ENCODE peak calls at places on chromosomes 11 and 22, in seven cellular contexts. N is uterus, Y is IMR-90, F is esophagus muscularis mucosa, G is lower leg skin, A is Peyer's patch, W is heart left ventricle. V is an unnamed sample.

GRCh38 chr22:37638351-37639069 is 959 bp upstream of the SH3BP1 start:
- DNase-seq in N (no peak), Y (no peak), F (no peak), G (no peak), A (peak), W (no peak), V (no peak)

GRCh38 chr22:45503816-45504702 is 1.4 kb downstream of the FBLN1 start:
- DNase-seq in N (no peak), Y (peak), F (no peak), G (peak), A (no peak), W (no peak), V (no peak)

GRCh38 chr11:131195801-131196517 is 174.5 kb upstream of the NTM start:
- DNase-seq in N (peak), Y (peak), F (no peak), G (peak), A (no peak), W (peak), V (peak)

GRCh38 chr11:47187723-47188122 is 1.5 kb upstream of the PACSIN3 start:
- DNase-seq in N (no peak), Y (no peak), F (no peak), G (no peak), A (no peak), W (no peak), V (no peak)

GRCh38 chr22:19232620-19233019 is 54.1 kb upstream of the SLC25A1 start:
- DNase-seq in N (no peak), Y (no peak), F (no peak), G (no peak), A (no peak), W (no peak), V (no peak)

GRCh38 chr11:57410287-57410686 is 16.6 kb downstream of the SLC43A3 start:
- DNase-seq in N (no peak), Y (peak), F (no peak), G (no peak), A (no peak), W (no peak), V (no peak)

GRCh38 chr11:91299980-91300379 is 924.6 kb upstream of the FAT3 start:
- DNase-seq in N (no peak), Y (peak), F (no peak), G (no peak), A (no peak), W (no peak), V (no peak)

GRCh38 chr11:12822623-12823022 is 148.4 kb downstream of the TEAD1 start:
- DNase-seq in N (no peak), Y (no peak), F (no peak), G (no peak), A (no peak), W (no peak), V (no peak)

GRCh38 chr11:126343051-126343450 is 12.4 kb upstream of the ST3GAL4 start:
- DNase-seq in N (no peak), Y (no peak), F (no peak), G (no peak), A (no peak), W (peak), V (no peak)

GRCh38 chr11:86119062-86119461 is 50.2 kb upstream of the PICALM start:
- DNase-seq in N (no peak), Y (no peak), F (no peak), G (no peak), A (no peak), W (no peak), V (no peak)

GRCh38 chr11:86120807-86121206 is 51.9 kb upstream of the PICALM start:
- DNase-seq in N (no peak), Y (no peak), F (no peak), G (no peak), A (no peak), W (no peak), V (no peak)

GRCh38 chr11:86126862-86127261 is 58.0 kb upstream of the PICALM start:
- DNase-seq in N (no peak), Y (no peak), F (no peak), G (no peak), A (no peak), W (no peak), V (no peak)

GRCh38 chr11:86124251-86125233 is 55.7 kb upstream of the PICALM start:
- DNase-seq in N (no peak), Y (no peak), F (no peak), G (no peak), A (no peak), W (no peak), V (no peak)

GRCh38 chr11:86122773-86123172 is 53.9 kb upstream of the PICALM start:
- DNase-seq in N (no peak), Y (no peak), F (no peak), G (no peak), A (no peak), W (no peak), V (no peak)
- TF ChIP-seq POLR2A in N (no peak), Y (no peak), F (no peak), G (no peak), A (no peak), W (no peak), V (no peak)

GRCh38 chr22:30626413-30626812 is 9.2 kb upstream of the SLC35E4 start:
- DNase-seq in N (no peak), Y (no peak), F (no peak), G (no peak), A (no peak), W (no peak), V (no peak)
- TF ChIP-seq CTCF in N (no peak), Y (no peak), F (no peak), G (no peak), A (no peak), W (no peak), V (no peak)

DNA sequence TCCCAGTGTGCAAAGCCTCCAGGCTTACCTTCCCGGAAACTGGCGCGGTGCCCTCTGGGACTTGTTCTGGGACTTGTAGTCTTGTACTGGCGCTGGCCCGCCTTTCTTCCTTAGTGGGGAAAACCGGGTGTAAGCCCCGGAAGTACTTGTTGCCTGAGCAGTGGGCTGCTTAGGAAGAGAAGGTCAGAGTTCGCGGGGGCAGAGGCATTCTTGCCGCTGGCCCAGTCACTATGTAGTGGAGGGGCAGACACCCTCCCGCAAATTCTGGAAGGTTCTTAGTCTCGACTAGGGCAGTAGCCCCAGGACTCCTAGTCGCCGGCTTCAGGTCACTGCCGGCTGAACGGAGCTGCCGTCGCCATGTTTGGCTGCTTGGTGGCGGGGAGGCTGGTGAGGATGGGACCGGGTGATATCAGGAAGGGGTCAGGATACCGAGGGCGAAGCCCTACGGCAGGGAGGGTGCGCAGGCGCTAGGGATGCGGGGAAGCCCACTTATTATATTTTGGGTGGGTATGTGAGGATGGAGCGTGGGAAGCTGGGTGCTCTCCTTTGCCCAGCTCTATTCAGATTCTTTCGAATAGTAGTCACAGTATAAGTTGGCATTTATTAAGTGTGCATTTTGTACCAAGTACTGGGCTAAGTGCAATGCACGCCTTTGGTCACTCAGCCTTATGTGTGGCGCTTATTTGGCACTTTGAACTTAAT is at the start of gene HIKESHI:
- DNase-seq in N (peak), Y (peak), F (peak), G (peak), A (peak), W (peak), V (peak)
- TF ChIP-seq POLR2A in N (peak), Y (no peak), F (no peak), G (no peak), A (peak), W (no peak), V (no peak)

GRCh38 chr11:72585762-72586590 is 88.2 kb downstream of the PDE2A start:
- DNase-seq in N (peak), Y (peak), F (no peak), G (peak), A (peak), W (peak), V (peak)
- TF ChIP-seq CTCF in N (peak), Y (peak), F (peak), G (peak), A (peak), W (peak), V (peak)

GRCh38 chr22:38757464-38757757 is 1.6 kb upstream of the SUN2 start:
- DNase-seq in N (no peak), Y (no peak), F (no peak), G (no peak), A (no peak), W (no peak), V (no peak)
- TF ChIP-seq POLR2A in N (no peak), Y (no peak), F (no peak), G (no peak), A (no peak), W (no peak), V (no peak)

GRCh38 chr11:77067776-77068460 is 1.1 kb downstream of the CAPN5 start:
- DNase-seq in N (no peak), Y (no peak), F (no peak), G (no peak), A (no peak), W (peak), V (no peak)

GRCh38 chr11:77065878-77066228 is 918 bp upstream of the CAPN5 start:
- DNase-seq in N (peak), Y (peak), F (no peak), G (peak), A (peak), W (peak), V (peak)

GRCh38 chr11:77068461-77069335 is 1.9 kb downstream of the CAPN5 start:
- DNase-seq in N (no peak), Y (no peak), F (no peak), G (no peak), A (no peak), W (peak), V (no peak)

GRCh38 chr11:77064648-77065217 is 2.0 kb upstream of the CAPN5 start:
- DNase-seq in N (no peak), Y (no peak), F (no peak), G (no peak), A (no peak), W (no peak), V (no peak)

GRCh38 chr11:77066229-77067023 is at the start of gene CAPN5:
- DNase-seq in N (peak), Y (peak), F (peak), G (peak), A (peak), W (peak), V (peak)
- TF ChIP-seq CTCF in N (peak), Y (peak), F (peak), G (no peak), A (no peak), W (peak), V (peak)

DNA sequence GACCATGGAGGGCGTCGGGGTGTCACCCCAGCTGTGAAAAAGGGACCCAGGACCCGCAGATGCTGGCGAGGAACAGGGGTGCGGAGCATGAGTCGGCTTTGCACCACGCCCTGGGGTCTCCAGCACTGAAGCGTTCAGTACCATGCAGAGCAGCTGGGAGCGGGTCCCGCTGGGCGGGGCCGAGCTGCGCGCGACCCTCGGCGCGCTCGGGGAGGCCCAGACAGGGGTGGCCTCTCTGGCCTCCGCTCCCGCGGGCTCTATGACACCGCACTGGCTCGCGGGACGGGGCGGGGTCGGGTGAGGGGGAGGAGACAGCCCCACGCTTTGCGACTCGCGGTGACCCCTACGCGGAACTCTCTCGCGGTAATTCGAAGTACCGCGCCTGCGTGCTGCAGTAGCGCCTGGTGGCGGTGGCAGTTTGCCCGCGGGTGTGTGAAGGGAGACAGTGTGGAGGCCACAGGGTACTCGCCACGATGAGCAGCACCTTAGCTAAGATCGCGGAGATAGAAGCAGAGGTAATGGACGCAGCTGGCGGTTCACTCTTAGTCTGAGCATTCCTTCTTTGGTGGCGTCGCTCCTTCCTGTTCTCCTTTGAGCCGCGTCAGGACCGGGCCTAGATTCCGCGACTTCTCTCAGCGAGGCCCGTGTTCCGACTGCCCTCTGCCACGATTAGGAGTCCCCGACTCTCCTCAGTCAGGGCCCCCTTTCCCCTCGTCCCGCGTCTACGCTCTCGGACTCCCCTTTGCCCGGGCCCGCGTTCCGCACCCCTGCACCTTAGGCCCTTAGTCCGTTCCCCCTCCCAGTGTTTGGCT is at the start of gene DRG1:
- DNase-seq in N (peak), Y (peak), F (peak), G (peak), A (peak), W (peak), V (peak)
- TF ChIP-seq POLR2A in N (peak), Y (peak), F (peak), G (peak), A (peak), W (peak), V (peak)

GRCh38 chr11:37858398-37858797 is 1260.4 kb upstream of the RAG2 start:
- DNase-seq in N (no peak), Y (no peak), F (no peak), G (no peak), A (no peak), W (no peak), V (no peak)
- TF ChIP-seq CTCF in N (no peak), Y (no peak), F (no peak), G (no peak), A (no peak), W (no peak), V (no peak)

GRCh38 chr11:66365711-66366619 is 5.6 kb downstream of the SLC29A2 start:
- DNase-seq in N (no peak), Y (no peak), F (no peak), G (no peak), A (no peak), W (no peak), V (no peak)
- TF ChIP-seq POLR2A in N (no peak), Y (no peak), F (no peak), G (no peak), A (no peak), W (no peak), V (no peak)